ENCODE peak calls at places on chromosomes 4 and X, in six cellular contexts. K is K562, U is GM12878, G is GM12892, Y is HepG2, D is H1. A is an unnamed sample.

GRCh38 chr4:137576437-137576836 is 44.1 kb upstream of the PCDH18 start:
- DNase-seq in K (no peak), Y (no peak), D (no peak), U (no peak), G (no peak), A (no peak)

GRCh38 chrX:154490021-154490413 is 412 bp downstream of the SLC10A3 start:
- DNase-seq in Y (no peak), K (peak), G (no peak), U (no peak), D (no peak), A (no peak)

GRCh38 chr4:124804584-124804983 is 92.1 kb upstream of the ANKRD50 start:
- DNase-seq in D (no peak), U (no peak), G (no peak), K (no peak), Y (no peak), A (no peak)

GRCh38 chrX:83759872-83760271 is 101.1 kb upstream of the CYLC1 start:
- DNase-seq in D (no peak), K (peak), Y (peak), U (no peak), G (no peak), A (no peak)

GRCh38 chr4:176538217-176538925 is 218.6 kb downstream of the SPCS3 start:
- DNase-seq in D (no peak), G (no peak), Y (no peak), U (no peak), K (no peak), A (no peak)

GRCh38 chr4:112128452-112128851 is 16.8 kb upstream of the FAM241A start:
- DNase-seq in K (no peak), U (no peak), Y (no peak), G (no peak), D (no peak), A (no peak)

GRCh38 chrX:146264763-146265375 is 447.2 kb downstream of the SLITRK2 start:
- DNase-seq in D (no peak), Y (no peak), U (no peak), K (no peak), G (no peak), A (no peak)

GRCh38 chr4:151197258-151197657 is 79.7 kb upstream of the PRSS48 start:
- DNase-seq in U (no peak), G (no peak), D (no peak), Y (no peak), K (no peak), A (no peak)

GRCh38 chr4:21845663-21846062 is 102.9 kb downstream of the KCNIP4 start:
- DNase-seq in Y (no peak), G (no peak), U (no peak), D (no peak), K (no peak), A (no peak)

GRCh38 chrX:21838937-21839333 is 482 bp upstream of the MBTPS2 start:
- DNase-seq in D (no peak), U (no peak), Y (peak), K (peak), G (no peak), A (no peak)

GRCh38 chr4:23373269-23373668 is 516.6 kb downstream of the PPARGC1A start:
- DNase-seq in U (no peak), Y (no peak), K (peak), D (no peak), G (no peak), A (no peak)

GRCh38 chr4:6064383-6064782 is 46.2 kb upstream of the C4orf50 start:
- DNase-seq in G (no peak), U (no peak), K (no peak), Y (no peak), D (no peak), A (no peak)

GRCh38 chrX:40685352-40685918 is 38.1 kb upstream of the CXorf38 start:
- DNase-seq in D (no peak), U (no peak), Y (no peak), G (no peak), K (no peak), A (no peak)

GRCh38 chr4:70183168-70183939 is 12.2 kb upstream of the ODAM start:
- DNase-seq in G (no peak), D (peak), K (peak), U (no peak), Y (peak), A (no peak)

GRCh38 chr4:169124661-169125060 is 114.6 kb upstream of the CBR4 start:
- DNase-seq in K (no peak), U (no peak), D (no peak), G (no peak), Y (no peak), A (no peak)

GRCh38 chr4:166903408-166903807 is 330.9 kb downstream of the SPOCK3 start:
- DNase-seq in G (no peak), Y (no peak), K (no peak), U (no peak), D (no peak), A (no peak)

GRCh38 chr4:39044947-39045734 is 12.9 kb upstream of the TMEM156 start:
- DNase-seq in K (peak), U (no peak), G (peak), D (no peak), Y (no peak), A (no peak)

GRCh38 chrX:52979993-52980392 is 21.7 kb upstream of the FAM156A start:
- DNase-seq in D (no peak), K (no peak), G (no peak), U (no peak), Y (peak), A (no peak)

GRCh38 chr4:121656269-121656641 is 40.5 kb downstream of the ANXA5 start:
- DNase-seq in K (peak), G (no peak), Y (peak), U (peak), D (no peak), A (no peak)

GRCh38 chr4:28148221-28148620 is 1287.6 kb downstream of the STIM2 start:
- DNase-seq in K (no peak), U (no peak), D (no peak), Y (no peak), G (no peak), A (no peak)

GRCh38 chr4:69800599-69800998 is 40.2 kb upstream of the SULT1B1 start:
- DNase-seq in D (no peak), U (no peak), Y (no peak), K (no peak), G (no peak), A (no peak)

GRCh38 chr4:55397024-55397520 is 1.3 kb downstream of the TMEM165 start:
- DNase-seq in K (peak), U (no peak), Y (no peak), G (no peak), D (no peak), A (no peak)

GRCh38 chr4:20395160-20395773 is 143.6 kb downstream of the SLIT2 start:
- DNase-seq in K (peak), U (no peak), G (no peak), D (peak), Y (peak), A (no peak)

GRCh38 chr4:38567448-38567847 is 96.6 kb upstream of the KLF3 start:
- DNase-seq in U (no peak), Y (no peak), D (no peak), G (no peak), K (no peak), A (no peak)

GRCh38 chr4:182807346-182807745 is 109.8 kb downstream of the DCTD start:
- DNase-seq in Y (no peak), K (no peak), U (no peak), G (no peak), D (no peak), A (no peak)
- TF ChIP-seq POLR2A in Y (no peak), K (no peak), U (no peak), G (no peak), D (no peak), A (no peak)

DNA sequence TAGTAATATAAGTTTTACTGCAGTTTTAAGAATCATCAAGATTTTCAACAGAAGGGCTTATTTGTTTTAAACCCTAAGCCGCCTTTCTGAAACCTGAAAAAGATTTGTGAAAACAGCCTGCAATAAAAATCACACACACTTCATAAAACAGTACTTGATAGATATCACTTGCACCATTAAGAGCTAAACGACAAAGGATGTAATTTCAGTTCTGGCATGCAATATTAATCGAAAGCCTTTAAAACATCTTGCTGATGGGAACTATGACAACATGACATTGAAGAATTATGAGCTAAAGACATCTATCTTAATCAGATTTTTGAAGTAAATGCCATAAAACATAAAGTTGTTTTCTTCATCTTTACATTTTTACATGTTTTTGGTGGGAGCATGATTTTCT is 333.2 kb downstream of the DCTD start:
- DNase-seq in D (no peak), G (no peak), Y (no peak), U (no peak), K (no peak), A (no peak)
- TF ChIP-seq POLR2AphosphoS5 in D (no peak), G (no peak), Y (no peak), U (no peak), K (no peak), A (no peak)

DNA sequence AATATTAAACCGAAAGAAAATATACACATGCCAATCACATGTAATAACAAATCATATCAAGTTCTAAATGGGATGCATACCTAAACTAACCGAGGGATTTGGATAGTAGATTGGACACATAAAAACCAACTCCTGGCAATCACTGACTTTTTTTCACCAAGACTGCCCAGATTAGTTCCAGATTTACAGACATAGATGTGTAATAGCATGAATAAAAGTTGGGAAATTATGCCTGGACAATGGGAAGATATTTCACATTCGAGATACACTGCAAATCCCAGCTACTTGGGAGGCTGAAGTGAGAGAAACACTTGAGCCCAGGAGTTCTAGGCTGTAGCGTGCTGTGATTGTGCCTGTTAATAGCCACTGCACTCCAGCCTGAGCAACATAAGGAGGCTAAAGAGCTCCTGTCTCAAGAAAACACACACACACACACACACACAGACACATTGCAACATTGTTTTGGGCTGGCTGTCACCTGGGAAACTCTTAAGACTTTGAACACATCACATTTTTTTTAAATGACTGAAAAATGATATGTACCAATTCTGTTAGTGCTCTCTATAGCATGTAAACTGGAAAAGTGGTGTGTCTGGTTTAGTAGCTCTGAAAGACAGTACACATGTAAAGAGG is 5.7 kb downstream of the RAB40A start:
- DNase-seq in K (no peak), Y (no peak), U (no peak), D (no peak), G (no peak), A (no peak)
- TF ChIP-seq TAF1 in K (no peak), Y (no peak), U (no peak), D (no peak), G (no peak), A (no peak)

GRCh38 chr4:94452476-94453300 is 946 bp downstream of the PDLIM5 start:
- DNase-seq in U (no peak), G (no peak), Y (peak), K (peak), D (peak), A (no peak)

GRCh38 chr4:94455081-94455480 is 3.3 kb downstream of the PDLIM5 start:
- DNase-seq in G (no peak), D (no peak), K (peak), U (no peak), Y (peak), A (no peak)

GRCh38 chr4:94451669-94452475 is at the start of gene PDLIM5:
- DNase-seq in Y (peak), D (peak), K (peak), U (peak), G (peak), A (peak)

GRCh38 chr4:94453534-94453963 is 1.8 kb downstream of the PDLIM5 start:
- DNase-seq in D (no peak), U (no peak), K (peak), Y (peak), G (no peak), A (no peak)

DNA sequence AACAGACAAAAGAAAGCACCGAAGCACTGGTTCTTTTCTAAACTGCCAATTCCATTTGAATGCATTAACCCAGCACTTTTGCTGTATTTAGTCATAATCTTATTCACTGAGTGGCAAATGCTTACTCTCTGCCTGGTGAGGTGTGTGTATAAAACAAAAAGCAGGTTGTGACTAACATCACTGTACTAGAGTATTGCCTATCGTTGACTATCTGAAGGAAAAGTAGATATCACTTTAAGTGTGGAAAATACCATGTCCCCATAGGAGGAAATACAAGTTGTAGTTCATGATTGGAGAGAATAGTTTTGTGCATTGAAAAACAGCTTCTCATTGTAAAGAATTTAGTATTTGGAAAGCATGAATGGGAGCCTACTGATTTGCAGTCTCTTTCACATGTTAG is 2.7 kb downstream of the PDLIM5 start:
- DNase-seq in G (no peak), Y (no peak), D (no peak), K (no peak), U (no peak), A (no peak)
- TF ChIP-seq POLR2A in G (no peak), Y (no peak), D (no peak), K (no peak), U (no peak), A (no peak)

GRCh38 chr4:153218961-153219360 is 14.7 kb downstream of the TRIM2 start:
- DNase-seq in K (no peak), U (no peak), Y (peak), D (no peak), G (no peak), A (no peak)
- TF ChIP-seq POLR2AphosphoS5 in K (no peak), U (no peak), Y (no peak), D (no peak), G (no peak), A (no peak)

GRCh38 chr4:81085979-81086378 is 55.5 kb downstream of the BMP3 start:
- DNase-seq in D (no peak), K (no peak), G (no peak), U (no peak), Y (no peak), A (no peak)
- TF ChIP-seq TAF1 in D (no peak), K (no peak), G (no peak), U (no peak), Y (no peak), A (no peak)

GRCh38 chrX:69165116-69165651 is at the start of gene PJA1:
- DNase-seq in D (no peak), K (peak), Y (peak), G (peak), U (no peak), A (peak)
- TF ChIP-seq POLR2A in D (no peak), K (peak), Y (peak), G (no peak), U (peak), A (no peak)

A was measured in GM12891.